ENCODE peak calls at places on chromosomes 5 and 9, in seven cellular contexts. One of them, this sample, is unnamed.

GRCh38 chr5:107864793-107865192 is 194.1 kb upstream of the EFNA5 start:
- DNase-seq in OCI-LY7: no peak
- DNase-seq in aorta: no peak
- DNase-seq in HCT116: no peak
- DNase-seq in CD8-positive, alpha-beta T cell: no peak
- DNase-seq in endodermal cell: no peak
- DNase-seq in dorsolateral prefrontal cortex: no peak
- DNase-seq in this sample: no peak

GRCh38 chr9:138116521-138116920 is 238.9 kb downstream of the CACNA1B start:
- DNase-seq in dorsolateral prefrontal cortex: no peak
- DNase-seq in aorta: no peak
- DNase-seq in OCI-LY7: no peak
- DNase-seq in HCT116: no peak
- DNase-seq in endodermal cell: peak; percentile 18
- DNase-seq in CD8-positive, alpha-beta T cell: no peak
- DNase-seq in this sample: no peak

GRCh38 chr5:14436801-14437542 is 144.6 kb upstream of the OTULINL start:
- DNase-seq in HCT116: no peak
- DNase-seq in dorsolateral prefrontal cortex: no peak
- DNase-seq in aorta: no peak
- DNase-seq in OCI-LY7: no peak
- DNase-seq in endodermal cell: peak; percentile 32
- DNase-seq in CD8-positive, alpha-beta T cell: no peak
- DNase-seq in this sample: no peak

GRCh38 chr5:77797133-77797532 is 21.0 kb upstream of the TBCA start:
- DNase-seq in dorsolateral prefrontal cortex: no peak
- DNase-seq in OCI-LY7: no peak
- DNase-seq in CD8-positive, alpha-beta T cell: no peak
- DNase-seq in HCT116: no peak
- DNase-seq in aorta: no peak
- DNase-seq in endodermal cell: no peak
- DNase-seq in this sample: no peak

GRCh38 chr5:38207343-38207742 is 51.0 kb upstream of the EGFLAM start:
- DNase-seq in aorta: no peak
- DNase-seq in OCI-LY7: no peak
- DNase-seq in HCT116: peak; percentile 31
- DNase-seq in dorsolateral prefrontal cortex: no peak
- DNase-seq in CD8-positive, alpha-beta T cell: no peak
- DNase-seq in endodermal cell: peak; percentile 68
- DNase-seq in this sample: no peak

GRCh38 chr5:1877434-1878049 is 5.2 kb downstream of the IRX4 start:
- DNase-seq in HCT116: no peak
- DNase-seq in OCI-LY7: peak; percentile 2
- DNase-seq in dorsolateral prefrontal cortex: no peak
- DNase-seq in endodermal cell: peak; percentile 80
- DNase-seq in CD8-positive, alpha-beta T cell: no peak
- DNase-seq in aorta: no peak
- DNase-seq in this sample: no peak

GRCh38 chr5:169367861-169368260 is 66.9 kb upstream of the SLIT3 start:
- DNase-seq in OCI-LY7: no peak
- DNase-seq in dorsolateral prefrontal cortex: no peak
- DNase-seq in HCT116: no peak
- DNase-seq in endodermal cell: no peak
- DNase-seq in aorta: no peak
- DNase-seq in CD8-positive, alpha-beta T cell: no peak
- DNase-seq in this sample: no peak

GRCh38 chr5:153712946-153713345 is 222.5 kb downstream of the GRIA1 start:
- DNase-seq in CD8-positive, alpha-beta T cell: no peak
- DNase-seq in aorta: no peak
- DNase-seq in dorsolateral prefrontal cortex: no peak
- DNase-seq in HCT116: no peak
- DNase-seq in OCI-LY7: no peak
- DNase-seq in endodermal cell: no peak
- DNase-seq in this sample: no peak

GRCh38 chr5:140339636-140340035 is 6.8 kb downstream of the HBEGF start:
- DNase-seq in OCI-LY7: no peak
- DNase-seq in dorsolateral prefrontal cortex: no peak
- DNase-seq in endodermal cell: no peak
- DNase-seq in HCT116: no peak
- DNase-seq in aorta: no peak
- DNase-seq in CD8-positive, alpha-beta T cell: no peak
- DNase-seq in this sample: no peak

GRCh38 chr5:159519365-159519764 is 189.1 kb upstream of the IL12B start:
- DNase-seq in endodermal cell: no peak
- DNase-seq in HCT116: no peak
- DNase-seq in dorsolateral prefrontal cortex: no peak
- DNase-seq in OCI-LY7: no peak
- DNase-seq in CD8-positive, alpha-beta T cell: no peak
- DNase-seq in aorta: no peak
- DNase-seq in this sample: no peak

GRCh38 chr5:21594566-21594965 is 1258.6 kb downstream of the CDH12 start:
- DNase-seq in HCT116: no peak
- DNase-seq in dorsolateral prefrontal cortex: no peak
- DNase-seq in endodermal cell: no peak
- DNase-seq in CD8-positive, alpha-beta T cell: no peak
- DNase-seq in aorta: no peak
- DNase-seq in OCI-LY7: no peak
- DNase-seq in this sample: no peak

GRCh38 chr5:119280380-119280779 is 75.4 kb upstream of the TNFAIP8 start:
- DNase-seq in OCI-LY7: no peak
- DNase-seq in HCT116: no peak
- DNase-seq in dorsolateral prefrontal cortex: no peak
- DNase-seq in CD8-positive, alpha-beta T cell: no peak
- DNase-seq in endodermal cell: no peak
- DNase-seq in aorta: no peak
- DNase-seq in this sample: no peak

GRCh38 chr5:109905906-109906305 is 216.2 kb downstream of the MAN2A1 start:
- DNase-seq in HCT116: no peak
- DNase-seq in endodermal cell: no peak
- DNase-seq in CD8-positive, alpha-beta T cell: no peak
- DNase-seq in dorsolateral prefrontal cortex: no peak
- DNase-seq in aorta: no peak
- DNase-seq in OCI-LY7: no peak
- DNase-seq in this sample: no peak

GRCh38 chr9:101478444-101478843 is 42.9 kb upstream of the ALDOB start:
- DNase-seq in dorsolateral prefrontal cortex: no peak
- DNase-seq in OCI-LY7: no peak
- DNase-seq in HCT116: no peak
- DNase-seq in CD8-positive, alpha-beta T cell: no peak
- DNase-seq in endodermal cell: no peak
- DNase-seq in aorta: no peak
- DNase-seq in this sample: no peak

GRCh38 chr9:18596920-18597319 is 123.0 kb downstream of the ADAMTSL1 start:
- DNase-seq in CD8-positive, alpha-beta T cell: no peak
- DNase-seq in aorta: no peak
- DNase-seq in endodermal cell: no peak
- DNase-seq in HCT116: no peak
- DNase-seq in dorsolateral prefrontal cortex: no peak
- DNase-seq in OCI-LY7: no peak
- DNase-seq in this sample: peak; percentile 45

GRCh38 chr5:172658869-172659513 is 17.9 kb downstream of the NEURL1B start:
- DNase-seq in OCI-LY7: no peak
- DNase-seq in CD8-positive, alpha-beta T cell: no peak
- DNase-seq in aorta: peak; percentile 84
- DNase-seq in HCT116: no peak
- DNase-seq in endodermal cell: no peak
- DNase-seq in dorsolateral prefrontal cortex: no peak
- DNase-seq in this sample: no peak

GRCh38 chr5:56172225-56172624 is 60.9 kb downstream of the ANKRD55 start:
- DNase-seq in dorsolateral prefrontal cortex: no peak
- DNase-seq in OCI-LY7: no peak
- DNase-seq in HCT116: no peak
- DNase-seq in endodermal cell: no peak
- DNase-seq in aorta: no peak
- DNase-seq in CD8-positive, alpha-beta T cell: no peak
- DNase-seq in this sample: no peak

GRCh38 chr5:65489119-65489518 is 7.4 kb upstream of the ADAMTS6 start:
- DNase-seq in CD8-positive, alpha-beta T cell: no peak
- DNase-seq in aorta: no peak
- DNase-seq in dorsolateral prefrontal cortex: no peak
- DNase-seq in HCT116: no peak
- DNase-seq in endodermal cell: no peak
- DNase-seq in OCI-LY7: no peak
- DNase-seq in this sample: no peak

DNA sequence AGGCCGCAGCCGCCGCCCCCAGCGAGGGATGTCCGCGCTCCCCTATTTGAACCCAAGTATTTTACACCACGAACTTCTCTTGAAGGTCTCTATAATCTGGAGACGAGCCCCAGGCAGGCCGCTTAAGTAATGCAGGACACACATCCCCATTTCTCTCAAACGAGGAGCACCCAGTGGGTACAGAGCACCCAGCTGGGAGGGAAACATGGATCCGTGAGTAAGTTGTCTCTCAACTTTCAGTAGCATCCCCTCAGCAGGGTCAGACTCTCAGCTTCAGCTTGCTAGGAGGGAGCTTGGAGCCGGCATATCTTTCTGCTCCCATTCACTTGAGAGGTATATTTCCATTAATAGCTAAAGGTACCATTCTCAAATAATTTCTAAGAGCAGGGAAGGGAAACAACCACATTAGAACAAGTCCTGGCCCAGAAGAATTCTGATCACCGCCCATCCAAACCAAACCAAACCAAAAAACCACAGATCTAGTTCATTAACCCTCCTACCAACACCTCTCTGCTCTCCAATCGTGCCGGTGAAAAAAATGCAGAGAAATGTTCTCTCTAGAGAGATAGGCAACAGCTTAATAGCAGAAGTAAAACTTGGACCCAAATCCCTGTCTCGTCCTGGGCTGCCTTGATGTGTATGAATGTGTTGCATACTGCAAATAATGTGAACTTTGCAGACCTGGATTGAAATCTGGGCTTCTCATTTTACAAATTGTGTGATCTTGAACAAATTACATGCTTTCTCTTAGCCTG is 909 bp downstream of the TDRD7 start:
- DNase-seq in CD8-positive, alpha-beta T cell: no peak
- DNase-seq in aorta: no peak
- DNase-seq in OCI-LY7: peak; percentile 28
- DNase-seq in endodermal cell: no peak
- DNase-seq in dorsolateral prefrontal cortex: no peak
- DNase-seq in HCT116: no peak
- DNase-seq in this sample: no peak
- H3K27ac ChIP-seq in CD8-positive, alpha-beta T cell: peak overlapping the region; percentile 56
- H3K27ac ChIP-seq in aorta: peak overlapping the region; percentile 8
- H3K27ac ChIP-seq in OCI-LY7: no peak overlapping the region
- H3K27ac ChIP-seq in endodermal cell: no peak overlapping the region
- H3K27ac ChIP-seq in dorsolateral prefrontal cortex: peak overlapping the region; percentile 83
- H3K27ac ChIP-seq in HCT116: peak overlapping the region; percentile 47
- H3K27ac ChIP-seq in this sample: no peak overlapping the region

GRCh38 chr9:35736201-35736633 is 3.8 kb downstream of the CREB3 start:
- DNase-seq in aorta: no peak
- DNase-seq in HCT116: peak; percentile 64
- DNase-seq in dorsolateral prefrontal cortex: no peak
- DNase-seq in endodermal cell: peak; percentile 92
- DNase-seq in OCI-LY7: peak; percentile 83
- DNase-seq in CD8-positive, alpha-beta T cell: peak; percentile 63
- DNase-seq in this sample: no peak
- H3K27ac ChIP-seq in aorta: no peak overlapping the region
- H3K27ac ChIP-seq in HCT116: peak overlapping the region; percentile 1
- H3K27ac ChIP-seq in dorsolateral prefrontal cortex: no peak overlapping the region
- H3K27ac ChIP-seq in endodermal cell: peak overlapping the region; percentile 65
- H3K27ac ChIP-seq in OCI-LY7: no peak overlapping the region
- H3K27ac ChIP-seq in CD8-positive, alpha-beta T cell: no peak overlapping the region
- H3K27ac ChIP-seq in this sample: no peak overlapping the region

GRCh38 chr5:113034182-113034773 is 57.7 kb downstream of the DCP2 start:
- DNase-seq in dorsolateral prefrontal cortex: no peak
- DNase-seq in HCT116: no peak
- DNase-seq in aorta: no peak
- DNase-seq in CD8-positive, alpha-beta T cell: no peak
- DNase-seq in endodermal cell: peak; percentile 87
- DNase-seq in OCI-LY7: no peak
- DNase-seq in this sample: no peak

GRCh38 chr5:113036826-113037225 is 60.2 kb downstream of the DCP2 start:
- DNase-seq in aorta: no peak
- DNase-seq in OCI-LY7: no peak
- DNase-seq in dorsolateral prefrontal cortex: no peak
- DNase-seq in endodermal cell: no peak
- DNase-seq in HCT116: no peak
- DNase-seq in CD8-positive, alpha-beta T cell: no peak
- DNase-seq in this sample: no peak

GRCh38 chr5:113035096-113035495 is 58.5 kb downstream of the DCP2 start:
- DNase-seq in aorta: no peak
- DNase-seq in HCT116: no peak
- DNase-seq in OCI-LY7: no peak
- DNase-seq in endodermal cell: no peak
- DNase-seq in dorsolateral prefrontal cortex: no peak
- DNase-seq in CD8-positive, alpha-beta T cell: no peak
- DNase-seq in this sample: no peak

GRCh38 chr5:113038136-113038535 is 61.5 kb downstream of the DCP2 start:
- DNase-seq in HCT116: no peak
- DNase-seq in aorta: no peak
- DNase-seq in dorsolateral prefrontal cortex: no peak
- DNase-seq in OCI-LY7: no peak
- DNase-seq in endodermal cell: no peak
- DNase-seq in CD8-positive, alpha-beta T cell: no peak
- DNase-seq in this sample: no peak

GRCh38 chr5:113036321-113036720 is 59.7 kb downstream of the DCP2 start:
- DNase-seq in CD8-positive, alpha-beta T cell: no peak
- DNase-seq in endodermal cell: no peak
- DNase-seq in dorsolateral prefrontal cortex: no peak
- DNase-seq in HCT116: no peak
- DNase-seq in aorta: no peak
- DNase-seq in OCI-LY7: no peak
- DNase-seq in this sample: no peak
- H3K27ac ChIP-seq in CD8-positive, alpha-beta T cell: no peak overlapping the region
- H3K27ac ChIP-seq in endodermal cell: no peak overlapping the region
- H3K27ac ChIP-seq in dorsolateral prefrontal cortex: no peak overlapping the region
- H3K27ac ChIP-seq in HCT116: no peak overlapping the region
- H3K27ac ChIP-seq in aorta: no peak overlapping the region
- H3K27ac ChIP-seq in OCI-LY7: no peak overlapping the region
- H3K27ac ChIP-seq in this sample: no peak overlapping the region

GRCh38 chr9:71966601-71967000 is 55.2 kb downstream of the C9orf85 start:
- DNase-seq in endodermal cell: peak; percentile 67
- DNase-seq in OCI-LY7: no peak
- DNase-seq in aorta: no peak
- DNase-seq in CD8-positive, alpha-beta T cell: no peak
- DNase-seq in HCT116: no peak
- DNase-seq in dorsolateral prefrontal cortex: no peak
- DNase-seq in this sample: no peak

GRCh38 chr9:71965403-71965802 is 54.0 kb downstream of the C9orf85 start:
- DNase-seq in CD8-positive, alpha-beta T cell: no peak
- DNase-seq in HCT116: no peak
- DNase-seq in dorsolateral prefrontal cortex: no peak
- DNase-seq in OCI-LY7: no peak
- DNase-seq in endodermal cell: no peak
- DNase-seq in aorta: no peak
- DNase-seq in this sample: no peak

DNA sequence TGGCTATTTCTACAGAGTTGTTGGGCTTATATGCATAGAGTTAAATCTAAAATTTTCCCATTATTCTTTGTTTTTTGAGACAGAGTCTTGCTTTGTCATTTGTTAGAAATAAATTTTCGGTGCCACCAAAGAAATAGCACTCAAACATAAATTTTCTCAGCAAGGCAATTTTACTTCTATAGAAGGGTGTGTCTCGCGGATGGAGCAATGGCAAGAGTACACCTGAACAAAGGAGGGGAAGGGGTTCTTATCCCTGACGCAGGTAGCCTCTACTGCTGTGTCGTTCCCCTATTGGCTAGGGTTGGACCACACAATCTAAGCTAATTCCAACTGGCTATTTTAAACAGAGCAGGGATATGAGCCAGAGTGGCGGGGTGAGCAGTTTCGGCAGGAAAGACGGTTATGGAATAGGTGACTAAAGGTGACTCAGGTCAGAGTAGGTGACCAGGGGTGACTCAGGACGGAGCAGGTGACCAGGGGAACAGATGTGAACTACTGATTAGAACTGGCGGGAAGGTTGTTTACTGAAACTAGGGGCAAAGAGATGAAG is 57.2 kb downstream of the C9orf85 start:
- DNase-seq in endodermal cell: no peak
- DNase-seq in CD8-positive, alpha-beta T cell: no peak
- DNase-seq in OCI-LY7: no peak
- DNase-seq in dorsolateral prefrontal cortex: no peak
- DNase-seq in HCT116: no peak
- DNase-seq in aorta: no peak
- DNase-seq in this sample: no peak
- H3K27ac ChIP-seq in endodermal cell: no peak overlapping the region
- H3K27ac ChIP-seq in CD8-positive, alpha-beta T cell: no peak overlapping the region
- H3K27ac ChIP-seq in OCI-LY7: no peak overlapping the region
- H3K27ac ChIP-seq in dorsolateral prefrontal cortex: no peak overlapping the region
- H3K27ac ChIP-seq in HCT116: no peak overlapping the region
- H3K27ac ChIP-seq in aorta: no peak overlapping the region
- H3K27ac ChIP-seq in this sample: no peak overlapping the region